ENCODE peak calls at places on chromosomes 12 and 14, in six cellular contexts. One of them, this sample, is unnamed.

GRCh38 chr12:22858849-22859569 is 234.0 kb downstream of the ETNK1 start:
- DNase-seq in NCI-H2029: no peak
- DNase-seq in dermis microvascular lymphatic vessel endothelial cell: no peak
- DNase-seq in CD4-positive, alpha-beta T cell: no peak
- DNase-seq in GM13977: no peak
- DNase-seq in left cardiac atrium: no peak
- DNase-seq in this sample: no peak

GRCh38 chr12:128008341-128008740 is 258.6 kb upstream of the TMEM132C start:
- DNase-seq in NCI-H2029: no peak
- DNase-seq in dermis microvascular lymphatic vessel endothelial cell: no peak
- DNase-seq in CD4-positive, alpha-beta T cell: no peak
- DNase-seq in GM13977: no peak
- DNase-seq in left cardiac atrium: no peak
- DNase-seq in this sample: no peak

GRCh38 chr14:32075636-32076277 is 1.3 kb upstream of the ARHGAP5 start:
- DNase-seq in NCI-H2029: no peak
- DNase-seq in dermis microvascular lymphatic vessel endothelial cell: peak
- DNase-seq in CD4-positive, alpha-beta T cell: no peak
- DNase-seq in GM13977: peak
- DNase-seq in left cardiac atrium: peak
- DNase-seq in this sample: no peak

GRCh38 chr12:94046626-94047410 is 101.6 kb upstream of the PLXNC1 start:
- DNase-seq in NCI-H2029: no peak
- DNase-seq in dermis microvascular lymphatic vessel endothelial cell: no peak
- DNase-seq in CD4-positive, alpha-beta T cell: no peak
- DNase-seq in GM13977: no peak
- DNase-seq in left cardiac atrium: no peak
- DNase-seq in this sample: no peak

GRCh38 chr12:69874606-69875005 is 49.6 kb downstream of the MYRFL start:
- DNase-seq in NCI-H2029: no peak
- DNase-seq in dermis microvascular lymphatic vessel endothelial cell: no peak
- DNase-seq in CD4-positive, alpha-beta T cell: no peak
- DNase-seq in GM13977: no peak
- DNase-seq in left cardiac atrium: no peak
- DNase-seq in this sample: no peak

GRCh38 chr14:34965365-34965764 is 17.4 kb upstream of the SRP54 start:
- DNase-seq in NCI-H2029: no peak
- DNase-seq in dermis microvascular lymphatic vessel endothelial cell: no peak
- DNase-seq in CD4-positive, alpha-beta T cell: no peak
- DNase-seq in GM13977: no peak
- DNase-seq in left cardiac atrium: no peak
- DNase-seq in this sample: no peak

GRCh38 chr14:61510736-61511557 is 184.4 kb upstream of the HIF1A start:
- DNase-seq in NCI-H2029: no peak
- DNase-seq in dermis microvascular lymphatic vessel endothelial cell: no peak
- DNase-seq in CD4-positive, alpha-beta T cell: no peak
- DNase-seq in GM13977: no peak
- DNase-seq in left cardiac atrium: no peak
- DNase-seq in this sample: no peak

GRCh38 chr14:71187633-71188356 is 280.5 kb downstream of the PCNX1 start:
- DNase-seq in NCI-H2029: no peak
- DNase-seq in dermis microvascular lymphatic vessel endothelial cell: no peak
- DNase-seq in CD4-positive, alpha-beta T cell: no peak
- DNase-seq in GM13977: no peak
- DNase-seq in left cardiac atrium: no peak
- DNase-seq in this sample: no peak

GRCh38 chr12:112898380-112898779 is 8.4 kb upstream of the OAS1 start:
- DNase-seq in NCI-H2029: no peak
- DNase-seq in dermis microvascular lymphatic vessel endothelial cell: no peak
- DNase-seq in CD4-positive, alpha-beta T cell: no peak
- DNase-seq in GM13977: no peak
- DNase-seq in left cardiac atrium: no peak
- DNase-seq in this sample: no peak